ENCODE peak calls at places on chromosomes 5 and 9, in seven cellular contexts. One of them, this sample, is unnamed.
A peak's percentile ranks its signal among the peaks of the same experiment; 100 is the strongest.

GRCh38 chr9:72596451-72597180 is 75.2 kb downstream of the TMC1 start:
- DNase-seq in mesothelial cell of epicardium: no peak
- DNase-seq in cardiac fibroblast: no peak
- DNase-seq in mucosa of descending colon: no peak
- DNase-seq in GM10248: no peak
- DNase-seq in foreskin fibroblast: no peak
- DNase-seq in fibroblast of mammary gland: no peak
- DNase-seq in this sample: no peak

GRCh38 chr5:67142816-67143215 is 53.8 kb downstream of the CD180 start:
- DNase-seq in mesothelial cell of epicardium: no peak
- DNase-seq in fibroblast of mammary gland: no peak
- DNase-seq in cardiac fibroblast: no peak
- DNase-seq in GM10248: no peak
- DNase-seq in foreskin fibroblast: no peak
- DNase-seq in mucosa of descending colon: no peak
- DNase-seq in this sample: no peak

GRCh38 chr9:32502459-32502858 is 23.5 kb downstream of the RIGI start:
- DNase-seq in fibroblast of mammary gland: peak; percentile 83
- DNase-seq in mesothelial cell of epicardium: no peak
- DNase-seq in foreskin fibroblast: peak; percentile 63
- DNase-seq in GM10248: no peak
- DNase-seq in cardiac fibroblast: peak; percentile 86
- DNase-seq in mucosa of descending colon: no peak
- DNase-seq in this sample: no peak

GRCh38 chr9:110027624-110028023 is 180.3 kb downstream of the C9orf152 start:
- DNase-seq in mucosa of descending colon: no peak
- DNase-seq in foreskin fibroblast: peak; percentile 73
- DNase-seq in cardiac fibroblast: peak; percentile 90
- DNase-seq in GM10248: no peak
- DNase-seq in fibroblast of mammary gland: peak; percentile 87
- DNase-seq in mesothelial cell of epicardium: no peak
- DNase-seq in this sample: no peak

GRCh38 chr5:172453986-172454354 is 355 bp downstream of the SH3PXD2B start:
- DNase-seq in GM10248: no peak
- DNase-seq in mesothelial cell of epicardium: peak; percentile 72
- DNase-seq in mucosa of descending colon: peak; percentile 44
- DNase-seq in cardiac fibroblast: peak; percentile 58
- DNase-seq in foreskin fibroblast: no peak
- DNase-seq in fibroblast of mammary gland: no peak
- DNase-seq in this sample: no peak

GRCh38 chr5:21654-22233 is 70.2 kb upstream of the PLEKHG4B start:
- DNase-seq in GM10248: no peak
- DNase-seq in foreskin fibroblast: peak; percentile 15
- DNase-seq in mesothelial cell of epicardium: no peak
- DNase-seq in fibroblast of mammary gland: peak; percentile 17
- DNase-seq in mucosa of descending colon: no peak
- DNase-seq in cardiac fibroblast: peak; percentile 6
- DNase-seq in this sample: no peak

GRCh38 chr9:129811967-129812363 is 9.0 kb downstream of the TOR1B start:
- DNase-seq in fibroblast of mammary gland: peak; percentile 65
- DNase-seq in mesothelial cell of epicardium: no peak
- DNase-seq in mucosa of descending colon: no peak
- DNase-seq in cardiac fibroblast: no peak
- DNase-seq in GM10248: no peak
- DNase-seq in foreskin fibroblast: no peak
- DNase-seq in this sample: no peak

GRCh38 chr5:1959911-1960581 is 77.3 kb upstream of the IRX4 start:
- DNase-seq in foreskin fibroblast: no peak
- DNase-seq in mesothelial cell of epicardium: no peak
- DNase-seq in GM10248: no peak
- DNase-seq in mucosa of descending colon: no peak
- DNase-seq in cardiac fibroblast: no peak
- DNase-seq in fibroblast of mammary gland: no peak
- DNase-seq in this sample: no peak

GRCh38 chr9:98161851-98162250 is 30.6 kb downstream of the CORO2A start:
- DNase-seq in GM10248: no peak
- DNase-seq in foreskin fibroblast: no peak
- DNase-seq in cardiac fibroblast: no peak
- DNase-seq in mucosa of descending colon: no peak
- DNase-seq in mesothelial cell of epicardium: no peak
- DNase-seq in fibroblast of mammary gland: no peak
- DNase-seq in this sample: no peak

GRCh38 chr5:124661317-124662141 is 84.9 kb downstream of the ZNF608 start:
- DNase-seq in mucosa of descending colon: no peak
- DNase-seq in cardiac fibroblast: peak; percentile 91
- DNase-seq in mesothelial cell of epicardium: no peak
- DNase-seq in fibroblast of mammary gland: peak; percentile 72
- DNase-seq in GM10248: peak; percentile 19
- DNase-seq in foreskin fibroblast: peak; percentile 76
- DNase-seq in this sample: no peak

GRCh38 chr5:38110130-38110529 is 148.2 kb upstream of the EGFLAM start:
- DNase-seq in foreskin fibroblast: no peak
- DNase-seq in mesothelial cell of epicardium: no peak
- DNase-seq in cardiac fibroblast: no peak
- DNase-seq in GM10248: no peak
- DNase-seq in mucosa of descending colon: no peak
- DNase-seq in fibroblast of mammary gland: no peak
- DNase-seq in this sample: no peak

GRCh38 chr9:121619566-121619965 is 31.9 kb upstream of the DAB2IP start:
- DNase-seq in mucosa of descending colon: no peak
- DNase-seq in fibroblast of mammary gland: no peak
- DNase-seq in foreskin fibroblast: no peak
- DNase-seq in GM10248: no peak
- DNase-seq in mesothelial cell of epicardium: no peak
- DNase-seq in cardiac fibroblast: no peak
- DNase-seq in this sample: no peak

GRCh38 chr9:127976943-127977871 is 3.6 kb downstream of the EEIG1 start:
- DNase-seq in mesothelial cell of epicardium: no peak
- DNase-seq in foreskin fibroblast: no peak
- DNase-seq in GM10248: no peak
- DNase-seq in mucosa of descending colon: peak; percentile 69
- DNase-seq in fibroblast of mammary gland: no peak
- DNase-seq in cardiac fibroblast: no peak
- DNase-seq in this sample: no peak

GRCh38 chr9:69168709-69169217 is 5.3 kb upstream of the TJP2 start:
- DNase-seq in fibroblast of mammary gland: peak; percentile 78
- DNase-seq in GM10248: peak; percentile 69
- DNase-seq in cardiac fibroblast: peak; percentile 76
- DNase-seq in foreskin fibroblast: no peak
- DNase-seq in mucosa of descending colon: peak; percentile 62
- DNase-seq in mesothelial cell of epicardium: no peak
- DNase-seq in this sample: peak; percentile 73

GRCh38 chr5:104061707-104062106 is 499.1 kb upstream of the NUDT12 start:
- DNase-seq in mesothelial cell of epicardium: no peak
- DNase-seq in fibroblast of mammary gland: no peak
- DNase-seq in GM10248: no peak
- DNase-seq in mucosa of descending colon: no peak
- DNase-seq in cardiac fibroblast: no peak
- DNase-seq in foreskin fibroblast: no peak
- DNase-seq in this sample: no peak

GRCh38 chr5:139291051-139291450 is 2.5 kb upstream of the MATR3 start:
- DNase-seq in foreskin fibroblast: no peak
- DNase-seq in mesothelial cell of epicardium: no peak
- DNase-seq in mucosa of descending colon: no peak
- DNase-seq in cardiac fibroblast: no peak
- DNase-seq in fibroblast of mammary gland: no peak
- DNase-seq in GM10248: no peak
- DNase-seq in this sample: no peak

GRCh38 chr9:92746567-92747458 is 17.8 kb downstream of the BICD2 start:
- DNase-seq in cardiac fibroblast: peak; percentile 68
- DNase-seq in fibroblast of mammary gland: peak; percentile 27
- DNase-seq in mucosa of descending colon: no peak
- DNase-seq in GM10248: no peak
- DNase-seq in foreskin fibroblast: peak; percentile 41
- DNase-seq in mesothelial cell of epicardium: no peak
- DNase-seq in this sample: no peak

GRCh38 chr5:119031047-119031886 is 39.6 kb upstream of the DMXL1 start:
- DNase-seq in mucosa of descending colon: no peak
- DNase-seq in foreskin fibroblast: no peak
- DNase-seq in GM10248: peak; percentile 48
- DNase-seq in fibroblast of mammary gland: no peak
- DNase-seq in cardiac fibroblast: no peak
- DNase-seq in mesothelial cell of epicardium: no peak
- DNase-seq in this sample: no peak

GRCh38 chr5:27328480-27328879 is 290.1 kb upstream of the CDH9 start:
- DNase-seq in mesothelial cell of epicardium: no peak
- DNase-seq in mucosa of descending colon: no peak
- DNase-seq in GM10248: no peak
- DNase-seq in fibroblast of mammary gland: peak; percentile 92
- DNase-seq in foreskin fibroblast: peak; percentile 48
- DNase-seq in cardiac fibroblast: peak; percentile 65
- DNase-seq in this sample: no peak

GRCh38 chr9:106830527-106831140 is 32.3 kb upstream of the ZNF462 start:
- DNase-seq in mesothelial cell of epicardium: no peak
- DNase-seq in mucosa of descending colon: no peak
- DNase-seq in cardiac fibroblast: no peak
- DNase-seq in GM10248: no peak
- DNase-seq in fibroblast of mammary gland: peak; percentile 11
- DNase-seq in foreskin fibroblast: no peak
- DNase-seq in this sample: no peak

GRCh38 chr9:37966443-37967271 is 62.7 kb upstream of the SLC25A51 start:
- DNase-seq in cardiac fibroblast: no peak
- DNase-seq in GM10248: no peak
- DNase-seq in mucosa of descending colon: peak; percentile 37
- DNase-seq in fibroblast of mammary gland: peak; percentile 32
- DNase-seq in mesothelial cell of epicardium: no peak
- DNase-seq in foreskin fibroblast: no peak
- DNase-seq in this sample: no peak

GRCh38 chr5:134502259-134502658 is 23.2 kb upstream of the JADE2 start:
- DNase-seq in foreskin fibroblast: no peak
- DNase-seq in mucosa of descending colon: no peak
- DNase-seq in cardiac fibroblast: no peak
- DNase-seq in mesothelial cell of epicardium: no peak
- DNase-seq in fibroblast of mammary gland: no peak
- DNase-seq in GM10248: no peak
- DNase-seq in this sample: no peak

GRCh38 chr5:104171958-104172357 is 609.4 kb upstream of the NUDT12 start:
- DNase-seq in mesothelial cell of epicardium: no peak
- DNase-seq in foreskin fibroblast: no peak
- DNase-seq in cardiac fibroblast: no peak
- DNase-seq in mucosa of descending colon: no peak
- DNase-seq in GM10248: no peak
- DNase-seq in fibroblast of mammary gland: no peak
- DNase-seq in this sample: no peak

GRCh38 chr9:69036799-69037198 is 1.2 kb downstream of the FXN start:
- DNase-seq in mucosa of descending colon: no peak
- DNase-seq in fibroblast of mammary gland: peak; percentile 5
- DNase-seq in foreskin fibroblast: no peak
- DNase-seq in GM10248: no peak
- DNase-seq in mesothelial cell of epicardium: no peak
- DNase-seq in cardiac fibroblast: no peak
- DNase-seq in this sample: no peak

GRCh38 chr5:53877243-53877642 is 316.8 kb downstream of the NDUFS4 start:
- DNase-seq in cardiac fibroblast: peak; percentile 40
- DNase-seq in mesothelial cell of epicardium: no peak
- DNase-seq in mucosa of descending colon: no peak
- DNase-seq in foreskin fibroblast: peak; percentile 77
- DNase-seq in fibroblast of mammary gland: peak; percentile 86
- DNase-seq in GM10248: no peak
- DNase-seq in this sample: no peak
- TF ChIP-seq CTCF in cardiac fibroblast: no peak
- TF ChIP-seq CTCF in mesothelial cell of epicardium: no peak
- TF ChIP-seq CTCF in mucosa of descending colon: no peak
- TF ChIP-seq CTCF in foreskin fibroblast: no peak
- TF ChIP-seq CTCF in fibroblast of mammary gland: no peak
- TF ChIP-seq CTCF in GM10248: no peak
- TF ChIP-seq CTCF in this sample: no peak

DNA sequence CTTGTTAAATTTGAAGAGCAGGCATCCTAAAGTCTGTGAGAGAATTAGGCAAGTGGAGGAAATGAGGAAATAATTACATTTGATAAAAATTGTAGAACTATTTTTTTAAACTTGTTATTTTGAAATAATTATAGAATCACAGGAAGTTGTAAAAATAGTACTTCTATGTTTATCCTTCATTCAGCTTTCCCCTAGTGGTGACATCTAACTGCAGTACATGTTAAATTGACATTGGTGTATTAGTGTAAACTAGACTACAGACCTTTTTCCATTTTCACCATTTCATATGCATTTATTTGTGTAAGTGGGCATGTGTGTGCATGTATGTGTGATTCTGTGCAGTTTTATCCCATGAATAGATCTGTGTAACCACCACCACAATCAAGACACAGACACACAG is 51.6 kb downstream of the F2RL2 start:
- DNase-seq in GM10248: no peak
- DNase-seq in foreskin fibroblast: no peak
- DNase-seq in mesothelial cell of epicardium: no peak
- DNase-seq in cardiac fibroblast: no peak
- DNase-seq in mucosa of descending colon: no peak
- DNase-seq in fibroblast of mammary gland: no peak
- DNase-seq in this sample: no peak
- TF ChIP-seq CTCF in GM10248: peak; percentile 19
- TF ChIP-seq CTCF in foreskin fibroblast: no peak
- TF ChIP-seq CTCF in mesothelial cell of epicardium: no peak
- TF ChIP-seq CTCF in cardiac fibroblast: no peak
- TF ChIP-seq CTCF in mucosa of descending colon: no peak
- TF ChIP-seq CTCF in fibroblast of mammary gland: peak; percentile 8
- TF ChIP-seq CTCF in this sample: peak; percentile 39

DNA sequence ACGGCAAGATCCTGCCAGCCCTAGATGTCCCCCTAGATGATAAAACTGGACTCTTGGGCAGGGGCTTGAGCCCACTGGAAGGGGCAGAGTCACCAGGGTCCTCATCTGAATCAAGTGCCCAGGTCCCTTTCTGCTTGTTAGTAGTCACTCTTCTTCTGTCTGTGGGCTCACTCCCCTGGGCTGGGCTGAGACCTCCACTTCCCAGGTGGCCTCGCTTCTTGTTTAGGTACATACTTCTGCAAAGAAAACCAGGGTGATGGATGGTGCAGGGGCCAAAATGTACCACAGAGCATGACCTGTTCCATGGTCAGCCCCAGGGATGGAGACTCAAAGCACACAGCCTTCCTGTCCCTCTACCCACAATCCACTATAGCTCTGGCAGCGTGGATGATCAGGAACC is 845 bp upstream of the SLC46A2 start:
- DNase-seq in cardiac fibroblast: no peak
- DNase-seq in GM10248: no peak
- DNase-seq in fibroblast of mammary gland: no peak
- DNase-seq in foreskin fibroblast: no peak
- DNase-seq in mesothelial cell of epicardium: no peak
- DNase-seq in mucosa of descending colon: no peak
- DNase-seq in this sample: no peak
- TF ChIP-seq CTCF in cardiac fibroblast: no peak
- TF ChIP-seq CTCF in GM10248: no peak
- TF ChIP-seq CTCF in fibroblast of mammary gland: no peak
- TF ChIP-seq CTCF in foreskin fibroblast: no peak
- TF ChIP-seq CTCF in mesothelial cell of epicardium: no peak
- TF ChIP-seq CTCF in mucosa of descending colon: no peak
- TF ChIP-seq CTCF in this sample: no peak

DNA sequence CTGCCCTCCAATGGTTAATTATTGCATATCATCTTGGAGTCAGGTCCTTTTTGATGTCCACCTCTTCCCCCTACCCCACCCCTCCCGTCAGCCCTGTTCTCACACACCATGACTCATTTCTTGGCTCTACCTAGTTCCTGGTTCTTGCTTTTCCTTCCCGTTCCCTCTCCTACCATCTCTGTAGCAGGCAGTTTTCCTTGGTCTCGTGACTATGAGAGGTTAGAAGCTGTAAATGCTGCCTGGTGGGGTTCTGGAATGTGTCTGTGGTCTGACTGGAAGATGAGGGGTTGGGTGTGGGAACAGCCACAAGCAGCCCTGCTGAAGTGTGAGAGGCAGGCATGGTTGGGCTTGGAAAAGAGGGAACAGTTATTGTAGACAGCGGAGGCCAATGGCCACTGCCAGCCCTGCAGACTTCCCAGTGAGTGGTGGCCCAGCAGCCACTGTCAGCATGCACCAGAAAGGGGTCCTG is 18.2 kb downstream of the SLC22A5 start:
- DNase-seq in mucosa of descending colon: peak; percentile 76
- DNase-seq in fibroblast of mammary gland: peak; percentile 99
- DNase-seq in mesothelial cell of epicardium: peak; percentile 57
- DNase-seq in GM10248: peak; percentile 43
- DNase-seq in cardiac fibroblast: peak; percentile 98
- DNase-seq in foreskin fibroblast: peak; percentile 95
- DNase-seq in this sample: peak; percentile 77
- TF ChIP-seq CTCF in mucosa of descending colon: no peak
- TF ChIP-seq CTCF in fibroblast of mammary gland: no peak
- TF ChIP-seq CTCF in mesothelial cell of epicardium: no peak
- TF ChIP-seq CTCF in GM10248: no peak
- TF ChIP-seq CTCF in cardiac fibroblast: no peak
- TF ChIP-seq CTCF in foreskin fibroblast: no peak
- TF ChIP-seq CTCF in this sample: no peak